ENCODE peak calls at places on chromosome 2, in ten cellular contexts. U is uterus; A is PC-3; Y is T-helper 1 cell; Z is bronchial epithelial cell; H is OCI-M1; V is skeletal muscle cell; R is foreskin fibroblast; E is T-helper 22 cell; X is activated CD8-positive, alpha-beta memory T cell treated with anti-CD3 and anti-CD28 coated beads for 24 hours. N is an unnamed sample.
A peak's percentile ranks its signal among the peaks of the same experiment; 100 is the strongest.

GRCh38 chr2:200765139-200765951 is 46.4 kb upstream of the BZW1 start:
- DNase-seq in U (no peak), E (no peak), Y (peak; percentile 75), X (peak; percentile 70), V (peak; percentile 98), A (peak; percentile 95), H (peak; percentile 55), Z (peak; percentile 98), R (peak; percentile 94), N (peak; percentile 86)

GRCh38 chr2:226813148-226813701 is 13.6 kb upstream of the IRS1 start:
- DNase-seq in A (peak; percentile 55), V (no peak), Y (no peak), X (no peak), R (peak; percentile 55), U (no peak), E (no peak), H (peak; percentile 7), Z (no peak), N (no peak)

GRCh38 chr2:168686485-168687191 is 115.8 kb upstream of the NOSTRIN start:
- DNase-seq in U (no peak), Y (no peak), Z (peak; percentile 43), V (no peak), X (no peak), H (no peak), E (no peak), R (peak; percentile 74), A (peak; percentile 42), N (no peak)

GRCh38 chr2:221203846-221204245 is 368.3 kb downstream of the EPHA4 start:
- DNase-seq in R (peak; percentile 2), X (no peak), V (no peak), H (no peak), A (no peak), Y (no peak), U (no peak), E (no peak), Z (no peak), N (no peak)

GRCh38 chr2:3960106-3960505 is 256.7 kb downstream of the DCDC2C start:
- DNase-seq in R (no peak), U (no peak), Y (no peak), E (no peak), V (no peak), A (no peak), Z (no peak), X (no peak), H (no peak), N (no peak)

GRCh38 chr2:192448881-192449280 is 254.1 kb upstream of the TMEFF2 start:
- DNase-seq in U (no peak), R (no peak), E (no peak), Y (no peak), Z (no peak), H (no peak), X (no peak), V (no peak), A (no peak), N (no peak)

GRCh38 chr2:40434638-40435296 is 17.1 kb downstream of the SLC8A1 start:
- DNase-seq in U (peak; percentile 40), V (peak; percentile 83), Z (peak; percentile 96), A (peak; percentile 99), X (no peak), H (no peak), E (no peak), R (peak; percentile 96), Y (no peak), N (no peak)

GRCh38 chr2:204265701-204266310 is 279.5 kb upstream of the PARD3B start:
- DNase-seq in H (no peak), X (no peak), Z (no peak), A (no peak), U (no peak), V (no peak), E (no peak), Y (no peak), R (no peak), N (no peak)

GRCh38 chr2:71129114-71129890 is 727 bp downstream of the MCEE start:
- DNase-seq in E (no peak), V (no peak), Z (peak; percentile 27), Y (no peak), A (peak; percentile 45), U (no peak), H (peak; percentile 28), X (no peak), R (no peak), N (no peak)

GRCh38 chr2:377414-377813 is 89.5 kb upstream of the ALKAL2 start:
- DNase-seq in H (no peak), X (no peak), V (no peak), Z (no peak), R (no peak), U (no peak), Y (no peak), A (no peak), E (no peak), N (no peak)

GRCh38 chr2:85920810-85921545 is 32.2 kb upstream of the ST3GAL5 start:
- DNase-seq in E (no peak), Y (no peak), V (no peak), H (no peak), X (no peak), R (peak; percentile 15), A (peak; percentile 30), U (no peak), Z (peak; percentile 68), N (no peak)